ENCODE peak calls at places on chromosome 17, in nine cellular contexts. J, G, F, T, W, U, M, K and P are unnamed samples.

GRCh38 chr17:79920751-79921410 is 81.6 kb upstream of the CBX4 start:
- DNase-seq in M (no peak), U (no peak), F (no peak), G (no peak), T (no peak), K (no peak), J (no peak), W (no peak), P (no peak)

GRCh38 chr17:39696731-39697130 is 3.1 kb upstream of the ERBB2 start:
- DNase-seq in K (no peak), W (no peak), J (no peak), U (no peak), M (no peak), G (no peak), F (no peak), T (no peak), P (no peak)

GRCh38 chr17:55717898-55718735 is 4.5 kb downstream of the TMEM100 start:
- DNase-seq in T (peak), F (peak), J (peak), K (peak), W (peak), M (peak), U (peak), G (peak), P (peak)

GRCh38 chr17:2990396-2990795 is 73.0 kb downstream of the OR1D5 start:
- DNase-seq in J (no peak), T (no peak), F (no peak), M (no peak), K (no peak), G (peak), W (no peak), U (no peak), P (no peak)

GRCh38 chr17:43548689-43549379 is 2.7 kb upstream of the ETV4 start:
- DNase-seq in F (no peak), W (no peak), G (no peak), K (no peak), M (no peak), T (no peak), J (no peak), U (no peak), P (no peak)

GRCh38 chr17:1290676-1291075 is 11.2 kb downstream of the TRARG1 start:
- DNase-seq in M (no peak), U (no peak), J (no peak), G (no peak), K (no peak), F (no peak), T (no peak), W (no peak), P (no peak)

GRCh38 chr17:66661411-66661843 is 173.5 kb upstream of the CACNG5 start:
- DNase-seq in F (no peak), K (peak), W (no peak), U (no peak), M (no peak), J (no peak), T (peak), G (no peak), P (no peak)

GRCh38 chr17:40304464-40304863 is 4.5 kb upstream of the RARA start:
- DNase-seq in U (peak), T (peak), W (peak), M (no peak), G (no peak), K (no peak), J (no peak), F (no peak), P (no peak)

GRCh38 chr17:46764709-46765401 is 53.6 kb downstream of the WNT3 start:
- DNase-seq in U (peak), G (peak), T (peak), K (no peak), J (no peak), W (no peak), F (no peak), M (no peak), P (no peak)

GRCh38 chr17:37191219-37191618 is 184.6 kb upstream of the C17orf78 start:
- DNase-seq in K (no peak), F (no peak), W (no peak), M (no peak), G (no peak), U (peak), J (no peak), T (no peak), P (no peak)

GRCh38 chr17:39001703-39002637 is 34.8 kb upstream of the FBXO47 start:
- DNase-seq in W (no peak), F (no peak), M (peak), T (peak), G (no peak), J (no peak), K (no peak), U (no peak), P (no peak)

GRCh38 chr17:80980397-80981061 is 11.1 kb upstream of the CHMP6 start:
- DNase-seq in M (no peak), T (no peak), W (no peak), F (no peak), G (no peak), K (no peak), U (no peak), J (no peak), P (no peak)

GRCh38 chr17:58156839-58157803 is 8.9 kb downstream of the OR4D1 start:
- DNase-seq in U (no peak), K (no peak), W (peak), T (no peak), M (peak), J (peak), F (peak), G (peak), P (peak)

GRCh38 chr17:80959330-80960036 is 32.2 kb upstream of the CHMP6 start:
- DNase-seq in W (peak), G (peak), F (no peak), U (peak), K (no peak), T (peak), J (no peak), M (no peak), P (no peak)

GRCh38 chr17:58764373-58764772 is 8.7 kb downstream of the PPM1E start:
- DNase-seq in G (no peak), M (no peak), U (no peak), T (no peak), J (no peak), K (no peak), W (no peak), F (no peak), P (no peak)

GRCh38 chr17:40310882-40311391 is 2.0 kb downstream of the RARA start:
- DNase-seq in G (no peak), U (no peak), W (peak), M (no peak), T (peak), F (no peak), J (no peak), K (no peak), P (no peak)

GRCh38 chr17:14311979-14312378 is 11.1 kb downstream of the HS3ST3B1 start:
- DNase-seq in U (no peak), G (no peak), M (no peak), T (no peak), W (no peak), J (no peak), F (no peak), K (no peak), P (no peak)

GRCh38 chr17:76726231-76726765 is at the start of gene JMJD6:
- DNase-seq in J (peak), K (peak), U (peak), M (peak), W (peak), G (peak), T (peak), F (peak), P (no peak)

GRCh38 chr17:45144199-45145034 is 3.9 kb upstream of the HEXIM1 start:
- DNase-seq in U (no peak), J (peak), W (peak), K (no peak), F (no peak), G (no peak), T (no peak), M (no peak), P (no peak)

GRCh38 chr17:4947411-4948165 is 742 bp downstream of the PFN1 start:
- DNase-seq in W (peak), J (peak), U (no peak), K (no peak), G (no peak), F (peak), M (no peak), T (peak), P (peak)

GRCh38 chr17:50210249-50211225 is 9.1 kb upstream of the COL1A1 start:
- DNase-seq in M (no peak), G (no peak), J (no peak), W (peak), F (no peak), U (peak), K (no peak), T (peak), P (no peak)

GRCh38 chr17:51115179-51115578 is 5.5 kb downstream of the SPAG9 start:
- DNase-seq in K (no peak), T (no peak), G (no peak), J (no peak), W (no peak), U (no peak), M (no peak), F (no peak), P (no peak)

GRCh38 chr17:74413491-74413890 is 18.4 kb upstream of the GPRC5C start:
- DNase-seq in U (no peak), M (no peak), J (no peak), G (no peak), F (no peak), T (no peak), K (no peak), W (no peak), P (no peak)

GRCh38 chr17:73729101-73729500 is 84.9 kb upstream of the SDK2 start:
- DNase-seq in T (no peak), U (no peak), W (no peak), F (no peak), G (no peak), M (no peak), J (no peak), K (no peak), P (no peak)

GRCh38 chr17:83189673-83190385 is 110.4 kb downstream of the METRNL start:
- DNase-seq in G (no peak), F (no peak), T (peak), K (no peak), M (no peak), W (no peak), J (peak), U (peak), P (no peak)

GRCh38 chr17:49629447-49629846 is 48.5 kb downstream of the SPOP start:
- DNase-seq in M (no peak), F (no peak), U (no peak), G (no peak), J (no peak), W (no peak), K (no peak), T (no peak), P (no peak)

GRCh38 chr17:16241906-16242399 is 24.9 kb downstream of the PIGL start:
- DNase-seq in M (no peak), W (no peak), U (no peak), T (no peak), K (no peak), J (no peak), G (no peak), F (no peak), P (no peak)

GRCh38 chr17:50841277-50841948 is 6.0 kb downstream of the WFIKKN2 start:
- DNase-seq in M (no peak), G (no peak), J (no peak), K (no peak), U (no peak), T (no peak), F (no peak), W (no peak), P (no peak)

GRCh38 chr17:78692460-78693010 is 89.5 kb downstream of the CYTH1 start:
- DNase-seq in U (no peak), W (no peak), K (no peak), M (no peak), G (peak), T (no peak), J (no peak), F (no peak), P (no peak)

GRCh38 chr17:82963104-82963950 is 116.1 kb upstream of the METRNL start:
- DNase-seq in F (no peak), K (no peak), J (peak), M (peak), T (peak), U (peak), W (peak), G (peak), P (no peak)

GRCh38 chr17:40830085-40830776 is 7.8 kb upstream of the KRT10 start:
- DNase-seq in J (no peak), K (no peak), W (no peak), T (no peak), F (no peak), U (no peak), M (no peak), G (no peak), P (no peak)

GRCh38 chr17:68535903-68536302 is 23.7 kb downstream of the PRKAR1A start:
- DNase-seq in U (no peak), M (no peak), F (no peak), J (no peak), T (no peak), G (no peak), K (no peak), W (no peak), P (no peak)

GRCh38 chr17:42399948-42400843 is 12.0 kb upstream of the STAT3 start:
- DNase-seq in J (no peak), F (no peak), T (no peak), U (no peak), W (no peak), G (no peak), M (no peak), K (no peak), P (no peak)

GRCh38 chr17:78883090-78883532 is 19.9 kb downstream of the CEP295NL start:
- DNase-seq in F (no peak), G (peak), W (no peak), K (peak), M (no peak), T (peak), U (no peak), J (no peak), P (no peak)

GRCh38 chr17:82876602-82877391 is 37.0 kb upstream of the ZNF750 start:
- DNase-seq in K (peak), J (no peak), F (no peak), M (peak), G (peak), T (peak), U (peak), W (no peak), P (no peak)

GRCh38 chr17:60390881-60391418 is 983 bp downstream of the USP32 start:
- DNase-seq in M (peak), G (peak), T (peak), F (no peak), J (peak), K (no peak), U (no peak), W (no peak), P (peak)